ENCODE peak calls at places on chromosomes 13 and 19, in ten cellular contexts. One of them, this sample, is unnamed.

GRCh38 chr13:30618186-30618937 is 642 bp downstream of the USPL1 start:
- DNase-seq in right cardiac atrium: peak
- DNase-seq in CD8-positive, alpha-beta T cell: no peak
- DNase-seq in CD8-positive, alpha-beta memory T cell: no peak
- DNase-seq in endothelial cell of umbilical vein: peak
- DNase-seq in caudate nucleus: no peak
- DNase-seq in coronary artery: peak
- DNase-seq in esophagus squamous epithelium: no peak
- DNase-seq in iPS DF 6.9: no peak
- DNase-seq in colonic mucosa: no peak
- DNase-seq in this sample: peak

GRCh38 chr19:38693380-38694223 is 46.2 kb downstream of the ACTN4 start:
- DNase-seq in CD8-positive, alpha-beta T cell: no peak
- DNase-seq in iPS DF 6.9: no peak
- DNase-seq in colonic mucosa: no peak
- DNase-seq in caudate nucleus: no peak
- DNase-seq in esophagus squamous epithelium: no peak
- DNase-seq in endothelial cell of umbilical vein: peak
- DNase-seq in CD8-positive, alpha-beta memory T cell: peak
- DNase-seq in coronary artery: no peak
- DNase-seq in right cardiac atrium: no peak
- DNase-seq in this sample: peak

GRCh38 chr13:29959621-29960020 is 109.2 kb upstream of the UBL3 start:
- DNase-seq in right cardiac atrium: no peak
- DNase-seq in endothelial cell of umbilical vein: no peak
- DNase-seq in coronary artery: no peak
- DNase-seq in CD8-positive, alpha-beta T cell: no peak
- DNase-seq in esophagus squamous epithelium: no peak
- DNase-seq in CD8-positive, alpha-beta memory T cell: no peak
- DNase-seq in caudate nucleus: no peak
- DNase-seq in colonic mucosa: no peak
- DNase-seq in iPS DF 6.9: no peak
- DNase-seq in this sample: no peak

GRCh38 chr19:17943284-17944221 is 10.7 kb downstream of the CCDC124 start:
- DNase-seq in esophagus squamous epithelium: no peak
- DNase-seq in coronary artery: no peak
- DNase-seq in endothelial cell of umbilical vein: no peak
- DNase-seq in CD8-positive, alpha-beta T cell: no peak
- DNase-seq in caudate nucleus: no peak
- DNase-seq in CD8-positive, alpha-beta memory T cell: no peak
- DNase-seq in right cardiac atrium: no peak
- DNase-seq in colonic mucosa: no peak
- DNase-seq in iPS DF 6.9: no peak
- DNase-seq in this sample: no peak

GRCh38 chr13:99730403-99730802 is 229.1 kb downstream of the TM9SF2 start:
- DNase-seq in coronary artery: no peak
- DNase-seq in right cardiac atrium: no peak
- DNase-seq in CD8-positive, alpha-beta memory T cell: no peak
- DNase-seq in CD8-positive, alpha-beta T cell: no peak
- DNase-seq in caudate nucleus: no peak
- DNase-seq in iPS DF 6.9: no peak
- DNase-seq in colonic mucosa: no peak
- DNase-seq in esophagus squamous epithelium: no peak
- DNase-seq in endothelial cell of umbilical vein: no peak
- DNase-seq in this sample: no peak

GRCh38 chr13:114124486-114124885 is 7.9 kb downstream of the RASA3 start:
- DNase-seq in coronary artery: no peak
- DNase-seq in CD8-positive, alpha-beta T cell: no peak
- DNase-seq in endothelial cell of umbilical vein: no peak
- DNase-seq in colonic mucosa: no peak
- DNase-seq in iPS DF 6.9: no peak
- DNase-seq in caudate nucleus: no peak
- DNase-seq in esophagus squamous epithelium: no peak
- DNase-seq in CD8-positive, alpha-beta memory T cell: no peak
- DNase-seq in right cardiac atrium: no peak
- DNase-seq in this sample: no peak

GRCh38 chr19:51131780-51132680 is 7.3 kb downstream of the SIGLEC9 start:
- DNase-seq in caudate nucleus: no peak
- DNase-seq in esophagus squamous epithelium: no peak
- DNase-seq in endothelial cell of umbilical vein: peak
- DNase-seq in colonic mucosa: peak
- DNase-seq in right cardiac atrium: peak
- DNase-seq in coronary artery: no peak
- DNase-seq in CD8-positive, alpha-beta memory T cell: no peak
- DNase-seq in CD8-positive, alpha-beta T cell: no peak
- DNase-seq in iPS DF 6.9: no peak
- DNase-seq in this sample: no peak

GRCh38 chr19:2523630-2524311 is 47.8 kb downstream of the GADD45B start:
- DNase-seq in iPS DF 6.9: no peak
- DNase-seq in esophagus squamous epithelium: no peak
- DNase-seq in colonic mucosa: no peak
- DNase-seq in CD8-positive, alpha-beta memory T cell: no peak
- DNase-seq in endothelial cell of umbilical vein: no peak
- DNase-seq in right cardiac atrium: peak
- DNase-seq in CD8-positive, alpha-beta T cell: no peak
- DNase-seq in caudate nucleus: no peak
- DNase-seq in coronary artery: no peak
- DNase-seq in this sample: no peak

GRCh38 chr13:21849323-21849722 is 178.4 kb downstream of the FGF9 start:
- DNase-seq in endothelial cell of umbilical vein: no peak
- DNase-seq in coronary artery: no peak
- DNase-seq in esophagus squamous epithelium: no peak
- DNase-seq in CD8-positive, alpha-beta memory T cell: no peak
- DNase-seq in iPS DF 6.9: no peak
- DNase-seq in colonic mucosa: no peak
- DNase-seq in caudate nucleus: no peak
- DNase-seq in right cardiac atrium: no peak
- DNase-seq in CD8-positive, alpha-beta T cell: no peak
- DNase-seq in this sample: no peak

GRCh38 chr19:28466107-28467045 is 746.6 kb downstream of the UQCRFS1 start:
- DNase-seq in right cardiac atrium: peak
- DNase-seq in CD8-positive, alpha-beta T cell: peak
- DNase-seq in iPS DF 6.9: no peak
- DNase-seq in CD8-positive, alpha-beta memory T cell: peak
- DNase-seq in endothelial cell of umbilical vein: no peak
- DNase-seq in caudate nucleus: peak
- DNase-seq in coronary artery: peak
- DNase-seq in colonic mucosa: peak
- DNase-seq in esophagus squamous epithelium: no peak
- DNase-seq in this sample: no peak

GRCh38 chr13:24921003-24921402 is 157.0 kb downstream of the RNF17 start:
- DNase-seq in endothelial cell of umbilical vein: no peak
- DNase-seq in iPS DF 6.9: no peak
- DNase-seq in CD8-positive, alpha-beta T cell: no peak
- DNase-seq in coronary artery: no peak
- DNase-seq in esophagus squamous epithelium: no peak
- DNase-seq in caudate nucleus: no peak
- DNase-seq in colonic mucosa: no peak
- DNase-seq in right cardiac atrium: no peak
- DNase-seq in CD8-positive, alpha-beta memory T cell: no peak
- DNase-seq in this sample: no peak

GRCh38 chr19:51396175-51396574 is 5.8 kb upstream of the C19orf84 start:
- DNase-seq in right cardiac atrium: no peak
- DNase-seq in CD8-positive, alpha-beta memory T cell: no peak
- DNase-seq in CD8-positive, alpha-beta T cell: no peak
- DNase-seq in colonic mucosa: no peak
- DNase-seq in iPS DF 6.9: no peak
- DNase-seq in coronary artery: no peak
- DNase-seq in endothelial cell of umbilical vein: no peak
- DNase-seq in caudate nucleus: no peak
- DNase-seq in esophagus squamous epithelium: no peak
- DNase-seq in this sample: no peak

GRCh38 chr13:50594276-50594970 is 249.1 kb downstream of the DLEU7 start:
- DNase-seq in CD8-positive, alpha-beta T cell: no peak
- DNase-seq in esophagus squamous epithelium: no peak
- DNase-seq in coronary artery: no peak
- DNase-seq in endothelial cell of umbilical vein: no peak
- DNase-seq in caudate nucleus: no peak
- DNase-seq in colonic mucosa: no peak
- DNase-seq in iPS DF 6.9: no peak
- DNase-seq in right cardiac atrium: no peak
- DNase-seq in CD8-positive, alpha-beta memory T cell: no peak
- DNase-seq in this sample: no peak

GRCh38 chr19:12800873-12801465 is 631 bp downstream of the PRDX2 start:
- DNase-seq in CD8-positive, alpha-beta T cell: no peak
- DNase-seq in right cardiac atrium: peak
- DNase-seq in esophagus squamous epithelium: no peak
- DNase-seq in caudate nucleus: no peak
- DNase-seq in endothelial cell of umbilical vein: no peak
- DNase-seq in colonic mucosa: peak
- DNase-seq in CD8-positive, alpha-beta memory T cell: no peak
- DNase-seq in iPS DF 6.9: no peak
- DNase-seq in coronary artery: no peak
- DNase-seq in this sample: peak

GRCh38 chr13:76014618-76015315 is 378.6 kb downstream of the LMO7 start:
- DNase-seq in esophagus squamous epithelium: no peak
- DNase-seq in CD8-positive, alpha-beta T cell: no peak
- DNase-seq in coronary artery: no peak
- DNase-seq in iPS DF 6.9: no peak
- DNase-seq in right cardiac atrium: no peak
- DNase-seq in colonic mucosa: no peak
- DNase-seq in CD8-positive, alpha-beta memory T cell: no peak
- DNase-seq in endothelial cell of umbilical vein: no peak
- DNase-seq in caudate nucleus: no peak
- DNase-seq in this sample: no peak

GRCh38 chr13:47326061-47326460 is 429.2 kb upstream of the HTR2A start:
- DNase-seq in CD8-positive, alpha-beta T cell: no peak
- DNase-seq in iPS DF 6.9: no peak
- DNase-seq in endothelial cell of umbilical vein: no peak
- DNase-seq in esophagus squamous epithelium: no peak
- DNase-seq in CD8-positive, alpha-beta memory T cell: no peak
- DNase-seq in coronary artery: no peak
- DNase-seq in colonic mucosa: no peak
- DNase-seq in right cardiac atrium: no peak
- DNase-seq in caudate nucleus: no peak
- DNase-seq in this sample: no peak

GRCh38 chr19:918481-919156 is 1.5 kb downstream of the KISS1R start:
- DNase-seq in colonic mucosa: no peak
- DNase-seq in iPS DF 6.9: no peak
- DNase-seq in caudate nucleus: no peak
- DNase-seq in esophagus squamous epithelium: no peak
- DNase-seq in CD8-positive, alpha-beta T cell: no peak
- DNase-seq in endothelial cell of umbilical vein: no peak
- DNase-seq in right cardiac atrium: no peak
- DNase-seq in CD8-positive, alpha-beta memory T cell: no peak
- DNase-seq in coronary artery: no peak
- DNase-seq in this sample: no peak
- H3K27ac ChIP-seq in colonic mucosa: no peak
- H3K27ac ChIP-seq in iPS DF 6.9: no peak
- H3K27ac ChIP-seq in caudate nucleus: no peak
- H3K27ac ChIP-seq in esophagus squamous epithelium: no peak
- H3K27ac ChIP-seq in CD8-positive, alpha-beta T cell: no peak
- H3K27ac ChIP-seq in endothelial cell of umbilical vein: no peak
- H3K27ac ChIP-seq in right cardiac atrium: no peak
- H3K27ac ChIP-seq in CD8-positive, alpha-beta memory T cell: no peak
- H3K27ac ChIP-seq in coronary artery: no peak
- H3K27ac ChIP-seq in this sample: no peak

GRCh38 chr19:41744850-41745249 is 10.5 kb upstream of the CEACAM6 start:
- DNase-seq in CD8-positive, alpha-beta T cell: no peak
- DNase-seq in colonic mucosa: peak
- DNase-seq in coronary artery: no peak
- DNase-seq in caudate nucleus: no peak
- DNase-seq in iPS DF 6.9: no peak
- DNase-seq in endothelial cell of umbilical vein: no peak
- DNase-seq in esophagus squamous epithelium: no peak
- DNase-seq in CD8-positive, alpha-beta memory T cell: no peak
- DNase-seq in right cardiac atrium: no peak
- DNase-seq in this sample: no peak
- H3K27ac ChIP-seq in CD8-positive, alpha-beta T cell: no peak
- H3K27ac ChIP-seq in colonic mucosa: peak
- H3K27ac ChIP-seq in coronary artery: no peak
- H3K27ac ChIP-seq in caudate nucleus: no peak
- H3K27ac ChIP-seq in iPS DF 6.9: no peak
- H3K27ac ChIP-seq in endothelial cell of umbilical vein: no peak
- H3K27ac ChIP-seq in esophagus squamous epithelium: no peak
- H3K27ac ChIP-seq in CD8-positive, alpha-beta memory T cell: no peak
- H3K27ac ChIP-seq in right cardiac atrium: no peak
- H3K27ac ChIP-seq in this sample: no peak

GRCh38 chr19:42388851-42389489 is 1.1 kb downstream of the CNFN start:
- DNase-seq in esophagus squamous epithelium: no peak
- DNase-seq in coronary artery: no peak
- DNase-seq in endothelial cell of umbilical vein: no peak
- DNase-seq in CD8-positive, alpha-beta memory T cell: no peak
- DNase-seq in colonic mucosa: no peak
- DNase-seq in CD8-positive, alpha-beta T cell: no peak
- DNase-seq in right cardiac atrium: no peak
- DNase-seq in caudate nucleus: no peak
- DNase-seq in iPS DF 6.9: no peak
- DNase-seq in this sample: no peak

GRCh38 chr19:42389899-42390298 is at the start of gene CNFN:
- DNase-seq in endothelial cell of umbilical vein: no peak
- DNase-seq in right cardiac atrium: no peak
- DNase-seq in esophagus squamous epithelium: no peak
- DNase-seq in colonic mucosa: no peak
- DNase-seq in CD8-positive, alpha-beta T cell: no peak
- DNase-seq in iPS DF 6.9: no peak
- DNase-seq in coronary artery: no peak
- DNase-seq in CD8-positive, alpha-beta memory T cell: no peak
- DNase-seq in caudate nucleus: no peak
- DNase-seq in this sample: no peak

GRCh38 chr19:42392165-42392564 is 2.1 kb upstream of the CNFN start:
- DNase-seq in coronary artery: no peak
- DNase-seq in CD8-positive, alpha-beta T cell: no peak
- DNase-seq in esophagus squamous epithelium: no peak
- DNase-seq in endothelial cell of umbilical vein: no peak
- DNase-seq in colonic mucosa: no peak
- DNase-seq in iPS DF 6.9: no peak
- DNase-seq in right cardiac atrium: no peak
- DNase-seq in caudate nucleus: no peak
- DNase-seq in CD8-positive, alpha-beta memory T cell: no peak
- DNase-seq in this sample: no peak

GRCh38 chr19:42386974-42387707 is 3.0 kb downstream of the CNFN start:
- DNase-seq in caudate nucleus: peak
- DNase-seq in coronary artery: no peak
- DNase-seq in right cardiac atrium: peak
- DNase-seq in CD8-positive, alpha-beta memory T cell: peak
- DNase-seq in iPS DF 6.9: no peak
- DNase-seq in CD8-positive, alpha-beta T cell: peak
- DNase-seq in endothelial cell of umbilical vein: peak
- DNase-seq in colonic mucosa: peak
- DNase-seq in esophagus squamous epithelium: no peak
- DNase-seq in this sample: peak
- H3K27ac ChIP-seq in caudate nucleus: no peak
- H3K27ac ChIP-seq in coronary artery: no peak
- H3K27ac ChIP-seq in right cardiac atrium: no peak
- H3K27ac ChIP-seq in CD8-positive, alpha-beta memory T cell: no peak
- H3K27ac ChIP-seq in iPS DF 6.9: no peak
- H3K27ac ChIP-seq in CD8-positive, alpha-beta T cell: no peak
- H3K27ac ChIP-seq in endothelial cell of umbilical vein: no peak
- H3K27ac ChIP-seq in colonic mucosa: peak
- H3K27ac ChIP-seq in esophagus squamous epithelium: peak
- H3K27ac ChIP-seq in this sample: peak

DNA sequence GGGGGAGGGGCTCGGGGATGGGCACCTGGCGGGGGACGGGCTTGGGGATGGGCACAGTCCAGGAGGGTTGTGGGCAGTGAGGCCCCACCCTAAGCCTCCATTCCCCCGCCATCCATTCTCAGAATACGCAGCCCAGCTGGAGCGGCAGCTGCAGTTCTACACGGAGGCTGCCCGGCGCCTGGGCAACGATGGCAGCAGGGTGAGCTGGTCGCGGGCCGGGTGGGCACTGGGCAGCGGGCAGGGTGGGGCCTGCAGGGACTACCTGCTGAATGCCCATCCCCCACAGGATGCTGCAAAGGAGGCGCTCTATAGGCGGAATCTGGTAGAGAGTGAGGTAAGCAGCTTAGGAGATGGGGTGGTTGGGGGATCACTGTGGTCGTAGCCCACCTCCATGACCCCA is 8.3 kb downstream of the PODNL1 start:
- DNase-seq in colonic mucosa: no peak
- DNase-seq in right cardiac atrium: no peak
- DNase-seq in caudate nucleus: no peak
- DNase-seq in endothelial cell of umbilical vein: no peak
- DNase-seq in CD8-positive, alpha-beta T cell: no peak
- DNase-seq in iPS DF 6.9: no peak
- DNase-seq in CD8-positive, alpha-beta memory T cell: no peak
- DNase-seq in esophagus squamous epithelium: no peak
- DNase-seq in coronary artery: no peak
- DNase-seq in this sample: no peak
- H3K27ac ChIP-seq in colonic mucosa: no peak
- H3K27ac ChIP-seq in right cardiac atrium: no peak
- H3K27ac ChIP-seq in caudate nucleus: no peak
- H3K27ac ChIP-seq in endothelial cell of umbilical vein: no peak
- H3K27ac ChIP-seq in CD8-positive, alpha-beta T cell: no peak
- H3K27ac ChIP-seq in iPS DF 6.9: no peak
- H3K27ac ChIP-seq in CD8-positive, alpha-beta memory T cell: no peak
- H3K27ac ChIP-seq in esophagus squamous epithelium: no peak
- H3K27ac ChIP-seq in coronary artery: no peak
- H3K27ac ChIP-seq in this sample: no peak